ENCODE peak calls at places on chromosomes 7 and 10, in six cellular contexts. V is lung; C is foreskin keratinocyte; G is Right ventricle myocardium inferior; M is lower lobe of right lung; U is naive thymus-derived CD8-positive, alpha-beta T cell. A is an unnamed sample.

GRCh38 chr10:103855424-103855823 is at the start of gene SH3PXD2A:
- ATAC-seq in V (peak; percentile 11), C (peak; percentile 43), G (peak; percentile 18), M (peak; percentile 37), U (peak; percentile 66), A (peak; percentile 23)

GRCh38 chr10:30028006-30028441 is 31.4 kb downstream of the JCAD start:
- ATAC-seq in V (no peak), C (no peak), G (peak; percentile 23), M (peak; percentile 52), U (peak; percentile 6), A (peak; percentile 66)

GRCh38 chr7:98107313-98107691 is 640 bp downstream of the LMTK2 start:
- ATAC-seq in V (peak; percentile 6), C (no peak), G (no peak), M (peak; percentile 47), U (peak; percentile 5), A (no peak)

GRCh38 chr7:20299647-20300312 is 30.9 kb upstream of the ITGB8 start:
- ATAC-seq in V (no peak), C (no peak), G (no peak), M (peak; percentile 46), U (no peak), A (no peak)

GRCh38 chr7:15041226-15041625 is 138.7 kb upstream of the DGKB start:
- ATAC-seq in V (no peak), C (no peak), G (no peak), M (no peak), U (no peak), A (no peak)

GRCh38 chr7:36623247-36623646 is 101.0 kb downstream of the AOAH start:
- ATAC-seq in V (no peak), C (no peak), G (no peak), M (peak; percentile 59), U (no peak), A (no peak)

GRCh38 chr7:40482794-40483374 is 348.1 kb downstream of the SUGCT start:
- ATAC-seq in V (no peak), C (no peak), G (no peak), M (no peak), U (no peak), A (no peak)

GRCh38 chr10:14022954-14023353 is 307.8 kb downstream of the FRMD4A start:
- ATAC-seq in V (no peak), C (no peak), G (no peak), M (no peak), U (no peak), A (no peak)

GRCh38 chr10:14742815-14743214 is 31.9 kb downstream of the FAM107B start:
- ATAC-seq in V (no peak), C (no peak), G (peak; percentile 63), M (peak; percentile 59), U (peak; percentile 85), A (no peak)

GRCh38 chr7:105759670-105760548 is 116.5 kb downstream of the ATXN7L1 start:
- ATAC-seq in V (peak; percentile 60), C (peak; percentile 79), G (peak; percentile 48), M (peak; percentile 65), U (peak; percentile 37), A (peak; percentile 66)

A was measured in gastroesophageal sphincter.